ENCODE peak calls at places on chromosomes 5 and 9, in ten cellular contexts. H, I, Z, N, D, O, L, Q, X and T are unnamed samples.

GRCh38 chr9:123225374-123225813 is 43.0 kb downstream of the STRBP start:
- DNase-seq in H (no peak), I (no peak), Z (peak; percentile 54), N (peak; percentile 77), D (peak; percentile 56), O (peak; percentile 14), L (peak; percentile 46), Q (peak; percentile 71), X (peak; percentile 88), T (peak; percentile 29)

GRCh38 chr5:22615964-22616363 is 237.2 kb downstream of the CDH12 start:
- DNase-seq in H (no peak), I (no peak), Z (no peak), N (no peak), D (no peak), O (no peak), L (no peak), Q (no peak), X (no peak), T (no peak)

GRCh38 chr5:125928663-125929062 is 494.5 kb upstream of the GRAMD2B start:
- DNase-seq in H (no peak), I (no peak), Z (no peak), N (peak; percentile 50), D (no peak), O (no peak), L (no peak), Q (no peak), X (no peak), T (no peak)

GRCh38 chr9:38008168-38009034 is 60.6 kb downstream of the SHB start:
- DNase-seq in H (no peak), I (no peak), Z (no peak), N (peak; percentile 96), D (no peak), O (no peak), L (no peak), Q (peak; percentile 82), X (peak; percentile 91), T (no peak)

GRCh38 chr5:53373420-53374188 is 106.8 kb upstream of the FST start:
- DNase-seq in H (no peak), I (no peak), Z (no peak), N (peak; percentile 75), D (no peak), O (no peak), L (no peak), Q (peak; percentile 50), X (peak; percentile 94), T (no peak)

GRCh38 chr9:2158111-2158610 is 143.0 kb downstream of the SMARCA2 start:
- DNase-seq in H (no peak), I (peak; percentile 81), Z (peak; percentile 51), N (peak; percentile 69), D (peak; percentile 79), O (peak; percentile 37), L (peak; percentile 58), Q (peak; percentile 89), X (peak; percentile 76), T (peak; percentile 28)

GRCh38 chr5:93532370-93532769 is 48.6 kb downstream of the NR2F1-AS1 start:
- DNase-seq in H (no peak), I (no peak), Z (no peak), N (peak; percentile 94), D (peak; percentile 96), O (peak; percentile 68), L (peak; percentile 19), Q (peak; percentile 98), X (peak; percentile 23), T (no peak)

GRCh38 chr9:123568691-123569342 is 212.8 kb downstream of the CRB2 start:
- DNase-seq in H (no peak), I (no peak), Z (no peak), N (peak; percentile 60), D (no peak), O (no peak), L (no peak), Q (peak; percentile 57), X (no peak), T (no peak)

GRCh38 chr9:128180447-128180846 is 10.9 kb downstream of the CIZ1 start:
- DNase-seq in H (no peak), I (no peak), Z (no peak), N (no peak), D (no peak), O (no peak), L (no peak), Q (no peak), X (no peak), T (no peak)

GRCh38 chr5:129271309-129271708 is 176.8 kb downstream of the ISOC1 start:
- DNase-seq in H (no peak), I (no peak), Z (no peak), N (no peak), D (no peak), O (no peak), L (no peak), Q (peak; percentile 81), X (peak; percentile 5), T (no peak)

GRCh38 chr5:89128097-89128496 is 245.1 kb upstream of the MEF2C start:
- DNase-seq in H (no peak), I (no peak), Z (no peak), N (peak; percentile 19), D (no peak), O (no peak), L (no peak), Q (peak; percentile 11), X (peak; percentile 52), T (no peak)

GRCh38 chr5:56454219-56454862 is 221.2 kb upstream of the ANKRD55 start:
- DNase-seq in H (no peak), I (no peak), Z (no peak), N (no peak), D (no peak), O (no peak), L (no peak), Q (no peak), X (no peak), T (no peak)

GRCh38 chr9:13186091-13186490 is 93.4 kb downstream of the MPDZ start:
- DNase-seq in H (no peak), I (no peak), Z (no peak), N (peak; percentile 50), D (no peak), O (no peak), L (no peak), Q (no peak), X (no peak), T (no peak)

GRCh38 chr5:133050500-133050899 is 1.3 kb upstream of the HSPA4 start:
- DNase-seq in H (no peak), I (no peak), Z (no peak), N (no peak), D (no peak), O (no peak), L (no peak), Q (no peak), X (no peak), T (no peak)
- H3K4me3 ChIP-seq in H (peak overlapping the region; percentile 97), I (peak overlapping the region; percentile 83), Z (peak overlapping the region; percentile 88), N (peak overlapping the region; percentile 98), D (peak overlapping the region; percentile 87), O (peak overlapping the region; percentile 92), L (no peak overlapping the region), Q (peak overlapping the region; percentile 84), X (peak overlapping the region; percentile 93), T (peak overlapping the region; percentile 92)

GRCh38 chr9:7150153-7150890 is 392.5 kb downstream of the KDM4C start:
- DNase-seq in H (no peak), I (peak; percentile 49), Z (no peak), N (no peak), D (no peak), O (no peak), L (no peak), Q (no peak), X (no peak), T (peak; percentile 35)
- H3K27ac ChIP-seq in H (no peak overlapping the region), I (no peak overlapping the region), Z (no peak overlapping the region), N (no peak overlapping the region), D (no peak overlapping the region), O (no peak overlapping the region), L (no peak overlapping the region), Q (peak overlapping the region; percentile 85), X (no peak overlapping the region), T (peak overlapping the region; percentile 36)

GRCh38 chr5:154476343-154477213 is 1.4 kb downstream of the HAND1 start:
- DNase-seq in H (no peak), I (no peak), Z (no peak), N (no peak), D (no peak), O (no peak), L (no peak), Q (no peak), X (no peak), T (no peak)
- H3K4me1 ChIP-seq in H (peaks cover 63% of the 10 kb centered on the region), I (peaks cover 35% of the 10 kb centered on the region), Z (peaks cover 63% of the 10 kb centered on the region), N (no peaks in the 10 kb centered on the region), D (no peaks in the 10 kb centered on the region), O (peaks cover 62% of the 10 kb centered on the region), L (peaks cover 22% of the 10 kb centered on the region), Q (peaks cover 26% of the 10 kb centered on the region), X (peaks cover 10% of the 10 kb centered on the region), T (peaks cover 18% of the 10 kb centered on the region)

GRCh38 chr9:129491486-129491855 is 129.4 kb downstream of the C9orf50 start:
- DNase-seq in H (peak; percentile 81), I (peak; percentile 90), Z (no peak), N (peak; percentile 32), D (no peak), O (peak; percentile 61), L (no peak), Q (no peak), X (no peak), T (no peak)

GRCh38 chr9:129493714-129494047 is 127.2 kb downstream of the C9orf50 start:
- DNase-seq in H (no peak), I (no peak), Z (no peak), N (no peak), D (no peak), O (no peak), L (no peak), Q (no peak), X (no peak), T (no peak)

GRCh38 chr9:129493002-129493713 is 127.7 kb downstream of the C9orf50 start:
- DNase-seq in H (no peak), I (no peak), Z (no peak), N (no peak), D (peak; percentile 74), O (no peak), L (no peak), Q (no peak), X (no peak), T (no peak)

GRCh38 chr9:129489838-129490582 is 130.9 kb downstream of the C9orf50 start:
- DNase-seq in H (no peak), I (peak; percentile 83), Z (peak; percentile 66), N (peak; percentile 43), D (no peak), O (peak; percentile 48), L (peak; percentile 43), Q (peak; percentile 55), X (no peak), T (peak; percentile 76)

DNA sequence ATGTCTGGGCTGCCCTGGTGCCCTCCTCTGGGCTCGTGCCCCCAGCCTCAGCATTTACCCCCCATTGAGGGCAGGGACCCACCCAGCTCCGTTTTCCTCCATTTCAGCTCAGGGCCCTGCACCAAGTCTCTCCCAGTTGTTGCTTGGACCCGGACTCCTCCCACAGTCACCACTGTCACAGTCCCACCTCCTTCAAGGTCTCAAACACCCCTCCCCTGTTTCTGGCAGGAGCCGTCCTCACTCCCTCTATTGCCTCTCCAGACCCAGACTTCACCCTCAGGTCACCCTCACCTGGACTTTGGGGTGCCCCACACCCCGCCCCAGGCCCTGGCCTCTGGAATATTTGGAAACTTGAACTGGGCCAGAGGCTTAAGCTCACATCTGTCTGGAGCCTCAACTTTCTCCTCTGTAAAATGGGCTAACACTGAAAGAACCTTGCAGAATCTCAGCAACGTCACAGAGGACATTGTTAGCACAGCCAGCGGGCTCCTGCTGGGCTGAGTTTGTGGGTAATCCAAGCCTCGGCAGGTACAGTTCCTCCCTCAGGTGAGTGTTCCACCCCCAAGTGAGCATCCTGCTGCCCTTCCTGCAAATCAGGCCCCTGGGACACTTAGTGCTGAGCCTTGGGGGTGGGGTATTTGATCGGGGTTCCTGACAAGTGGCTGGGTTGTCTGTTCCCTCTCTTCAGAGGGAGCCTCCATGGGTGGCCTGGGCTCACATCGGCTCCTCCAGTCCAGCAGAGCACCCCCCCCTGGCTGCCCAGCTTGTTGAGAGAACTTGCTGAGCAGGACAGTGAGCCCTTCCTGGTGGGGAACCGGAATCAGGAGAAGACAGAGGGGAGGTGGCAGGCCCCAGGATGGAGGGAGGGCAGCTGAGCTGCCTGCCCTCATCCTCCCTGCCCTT is 130.1 kb downstream of the C9orf50 start:
- DNase-seq in H (no peak), I (no peak), Z (no peak), N (no peak), D (no peak), O (peak; percentile 42), L (no peak), Q (no peak), X (no peak), T (no peak)
- H3K4me3 ChIP-seq in H (peak overlapping the region; percentile 54), I (peak overlapping the region; percentile 45), Z (no peak overlapping the region), N (peak overlapping the region; percentile 48), D (peak overlapping the region; percentile 65), O (peak overlapping the region; percentile 60), L (peak overlapping the region; percentile 56), Q (no peak overlapping the region), X (no peak overlapping the region), T (no peak overlapping the region)